ENCODE peak calls at places on chromosomes 7 and 10, in eight cellular contexts. Q is astrocyte of the spinal cord, B is endothelial cell, Z is adrenal gland, K is BJ, M is AG04450, R is fibroblast of pulmonary artery, N is cardiac fibroblast. V is an unnamed sample.

GRCh38 chr7:37052673-37053072 is 328.4 kb upstream of the AOAH start:
- DNase-seq in Q (peak; percentile 30), B (peak; percentile 47), Z (no peak), K (no peak), M (no peak), R (peak; percentile 39), N (no peak), V (peak; percentile 51)

GRCh38 chr10:87816842-87817178 is 1.2 kb downstream of the ATAD1 start:
- DNase-seq in Q (no peak), B (no peak), Z (no peak), K (no peak), M (no peak), R (no peak), N (peak; percentile 15), V (no peak)

GRCh38 chr7:151342811-151343210 is 1.2 kb downstream of the NUB1 start:
- DNase-seq in Q (no peak), B (no peak), Z (no peak), K (no peak), M (no peak), R (no peak), N (no peak), V (no peak)

GRCh38 chr7:145681159-145681558 is 435.4 kb upstream of the CNTNAP2 start:
- DNase-seq in Q (no peak), B (no peak), Z (no peak), K (no peak), M (no peak), R (no peak), N (no peak), V (no peak)

GRCh38 chr7:75056476-75056875 is 17.1 kb downstream of the RCC1L start:
- DNase-seq in Q (peak; percentile 67), B (no peak), Z (peak; percentile 72), K (peak; percentile 40), M (peak; percentile 32), R (peak; percentile 70), N (peak; percentile 56), V (no peak)

GRCh38 chr10:70758757-70759514 is 26.2 kb downstream of the TBATA start:
- DNase-seq in Q (peak; percentile 74), B (peak; percentile 81), Z (peak; percentile 88), K (no peak), M (peak; percentile 61), R (peak; percentile 77), N (peak; percentile 84), V (peak; percentile 54)

GRCh38 chr10:124831116-124831515 is 29.5 kb downstream of the ABRAXAS2 start:
- DNase-seq in Q (no peak), B (no peak), Z (no peak), K (no peak), M (no peak), R (no peak), N (no peak), V (no peak)

GRCh38 chr7:135386776-135387175 is 123.1 kb downstream of the CNOT4 start:
- DNase-seq in Q (peak; percentile 6), B (no peak), Z (no peak), K (no peak), M (no peak), R (no peak), N (no peak), V (no peak)

GRCh38 chr10:121500591-121501341 is 97.5 kb downstream of the FGFR2 start:
- DNase-seq in Q (no peak), B (no peak), Z (no peak), K (no peak), M (no peak), R (no peak), N (no peak), V (peak; percentile 26)

GRCh38 chr7:5827755-5828154 is 46.3 kb upstream of the RNF216 start:
- DNase-seq in Q (no peak), B (peak; percentile 43), Z (no peak), K (no peak), M (no peak), R (peak; percentile 8), N (peak; percentile 15), V (no peak)

GRCh38 chr10:23095966-23096813 is 811 bp downstream of the MSRB2 start:
- DNase-seq in Q (peak; percentile 69), B (peak; percentile 25), Z (peak; percentile 75), K (no peak), M (no peak), R (peak; percentile 69), N (peak; percentile 62), V (peak; percentile 20)

GRCh38 chr7:16648551-16648950 is 2.6 kb downstream of the BZW2 start:
- DNase-seq in Q (no peak), B (peak; percentile 13), Z (no peak), K (no peak), M (no peak), R (no peak), N (no peak), V (no peak)

GRCh38 chr7:33673029-33673700 is 232.2 kb upstream of the BMPER start:
- DNase-seq in Q (no peak), B (no peak), Z (no peak), K (no peak), M (no peak), R (no peak), N (no peak), V (no peak)

GRCh38 chr7:81616951-81617350 is 152.9 kb downstream of the HGF start:
- DNase-seq in Q (peak; percentile 66), B (no peak), Z (no peak), K (no peak), M (no peak), R (peak; percentile 87), N (peak; percentile 91), V (no peak)

GRCh38 chr10:49365675-49366415 is 30.0 kb downstream of the DRGX start:
- DNase-seq in Q (no peak), B (peak; percentile 40), Z (peak; percentile 45), K (no peak), M (no peak), R (no peak), N (no peak), V (no peak)

GRCh38 chr7:22348379-22348778 is 8.6 kb downstream of the RAPGEF5 start:
- DNase-seq in Q (peak; percentile 14), B (no peak), Z (no peak), K (no peak), M (no peak), R (peak; percentile 13), N (peak; percentile 49), V (no peak)

GRCh38 chr7:2893411-2893861 is 49.3 kb upstream of the GNA12 start:
- DNase-seq in Q (no peak), B (no peak), Z (no peak), K (no peak), M (no peak), R (no peak), N (no peak), V (no peak)

GRCh38 chr10:90138844-90139243 is 437.5 kb downstream of the KIF20B start:
- DNase-seq in Q (no peak), B (no peak), Z (no peak), K (no peak), M (no peak), R (peak; percentile 38), N (peak; percentile 53), V (no peak)

DNA sequence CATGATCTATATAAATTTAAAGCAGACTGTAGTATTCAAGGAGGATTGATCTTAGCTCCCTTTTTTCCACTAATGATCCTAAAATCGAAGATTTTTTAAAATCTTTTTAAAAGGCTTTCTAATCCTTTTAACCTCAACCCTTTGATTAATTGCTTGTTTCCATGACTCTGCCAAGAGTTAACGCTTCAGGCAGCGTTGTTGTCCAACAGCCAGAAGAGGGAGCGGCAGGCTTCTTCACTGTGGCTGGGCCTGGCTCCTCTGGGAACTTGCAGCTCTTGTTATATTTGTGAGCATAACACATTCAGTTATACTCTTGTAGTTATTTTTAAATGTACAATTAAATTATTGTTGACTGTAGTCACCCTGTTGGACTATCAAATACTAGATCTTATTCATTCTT is 26.3 kb downstream of the CRCP start:
- DNase-seq in Q (peak; percentile 86), B (peak; percentile 26), Z (peak; percentile 96), K (no peak), M (no peak), R (peak; percentile 86), N (peak; percentile 83), V (peak; percentile 16)
- TF ChIP-seq CTCF in Q (peak; percentile 86), B (no peak), Z (peak; percentile 78), K (peak; percentile 77), M (peak; percentile 77), R (peak; percentile 78), N (peak; percentile 73), V (peak; percentile 67)

GRCh38 chr10:5765617-5766016 is 47.6 kb downstream of the GDI2 start:
- DNase-seq in Q (no peak), B (no peak), Z (no peak), K (no peak), M (no peak), R (no peak), N (no peak), V (no peak)

GRCh38 chr10:5762531-5762930 is 50.7 kb downstream of the GDI2 start:
- DNase-seq in Q (no peak), B (no peak), Z (no peak), K (no peak), M (no peak), R (no peak), N (no peak), V (no peak)

GRCh38 chr10:5761220-5761619 is 52.0 kb downstream of the GDI2 start:
- DNase-seq in Q (no peak), B (no peak), Z (no peak), K (no peak), M (no peak), R (no peak), N (no peak), V (no peak)

GRCh38 chr10:5766189-5766588 is 47.0 kb downstream of the GDI2 start:
- DNase-seq in Q (no peak), B (no peak), Z (no peak), K (no peak), M (no peak), R (no peak), N (no peak), V (no peak)

GRCh38 chr10:5764422-5765297 is 48.6 kb downstream of the GDI2 start:
- DNase-seq in Q (no peak), B (no peak), Z (no peak), K (no peak), M (no peak), R (no peak), N (no peak), V (no peak)
- TF ChIP-seq CTCF in Q (no peak), B (no peak), Z (no peak), K (no peak), M (no peak), R (no peak), N (no peak), V (no peak)

GRCh38 chr10:117431160-117431559 is 55.9 kb upstream of the PDZD8 start:
- DNase-seq in Q (no peak), B (no peak), Z (no peak), K (no peak), M (no peak), R (no peak), N (peak; percentile 36), V (no peak)
- TF ChIP-seq CTCF in Q (no peak), B (no peak), Z (peak; percentile 19), K (peak; percentile 31), M (no peak), R (no peak), N (peak; percentile 9), V (no peak)

DNA sequence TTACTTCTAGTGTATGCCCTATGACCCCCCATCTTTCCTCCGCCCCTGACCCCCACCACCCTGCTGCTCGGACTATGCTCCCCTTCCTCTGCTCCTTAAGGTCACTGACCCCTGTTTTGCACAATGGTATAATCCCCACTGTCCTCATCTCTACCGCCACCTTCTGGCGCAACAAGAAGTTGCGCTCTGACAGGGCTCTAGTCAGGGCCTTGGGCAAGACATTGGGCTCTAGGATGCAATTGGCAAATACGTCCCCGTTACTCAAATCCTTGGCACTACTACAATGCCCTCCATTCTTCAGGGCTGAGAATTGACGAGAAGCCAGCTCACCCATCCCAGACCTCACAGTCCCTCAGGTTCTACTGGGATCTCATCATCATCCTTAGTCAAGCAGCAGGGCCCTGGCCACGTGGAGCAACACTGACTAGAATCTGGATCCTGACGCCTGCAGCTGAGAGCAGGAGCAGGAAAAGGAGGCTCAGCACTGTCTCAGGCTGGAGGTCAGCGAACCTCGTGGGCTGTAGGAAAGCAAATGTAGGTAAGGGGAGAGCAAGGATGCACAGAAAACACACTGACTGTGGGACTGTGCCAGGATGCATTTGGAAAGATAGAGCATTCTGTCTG is 10.6 kb downstream of the LRIT2 start:
- DNase-seq in Q (no peak), B (peak; percentile 62), Z (no peak), K (no peak), M (no peak), R (no peak), N (peak; percentile 5), V (no peak)
- TF ChIP-seq CTCF in Q (peak; percentile 46), B (peak; percentile 48), Z (peak; percentile 21), K (peak; percentile 36), M (peak; percentile 18), R (peak; percentile 10), N (peak; percentile 31), V (peak; percentile 42)

V was measured in progenitor cell of endocrine pancreas.